ENCODE peak calls at places on chromosomes 4 and X, in four cellular contexts. C is GM13977, O is lower lobe of right lung, Y is ovary. U is an unnamed sample.

GRCh38 chrX:50769389-50770063 is 44.5 kb downstream of the SHROOM4 start:
- DNase-seq in C (no peak), O (no peak), Y (no peak), U (no peak)

GRCh38 chr4:168592676-168593075 is 95.8 kb downstream of the PALLD start:
- DNase-seq in C (no peak), O (no peak), Y (no peak), U (no peak)

GRCh38 chr4:189835505-189835904 is 105.2 kb upstream of the FRG1 start:
- DNase-seq in C (no peak), O (no peak), Y (no peak), U (no peak)

GRCh38 chr4:120331486-120332281 is 265.0 kb upstream of the MAD2L1 start:
- DNase-seq in C (peak), O (no peak), Y (no peak), U (no peak)

GRCh38 chr4:187321741-187322140 is 598.1 kb upstream of the FAT1 start:
- DNase-seq in C (no peak), O (no peak), Y (no peak), U (no peak)

GRCh38 chr4:53889335-53890084 is 174.9 kb downstream of the CHIC2 start:
- DNase-seq in C (no peak), O (no peak), Y (no peak), U (no peak)

GRCh38 chr4:44522761-44523445 is 74.3 kb upstream of the KCTD8 start:
- DNase-seq in C (no peak), O (no peak), Y (no peak), U (no peak)

GRCh38 chrX:966396-967070 is 245.9 kb downstream of the CRLF2 start:
- DNase-seq in C (no peak), O (no peak), Y (no peak), U (no peak)

GRCh38 chr4:40722576-40723161 is 27.1 kb upstream of the NSUN7 start:
- DNase-seq in C (peak), O (peak), Y (no peak), U (no peak)

GRCh38 chrX:35115205-35115604 is 172.6 kb downstream of the FAM47B start:
- DNase-seq in C (no peak), O (no peak), Y (no peak), U (no peak)

GRCh38 chrX:41589634-41590270 is 99.0 kb upstream of the GPR34 start:
- DNase-seq in C (no peak), O (no peak), Y (no peak), U (no peak)

GRCh38 chr4:185016101-185016940 is 2.0 kb upstream of the HELT start:
- DNase-seq in C (no peak), O (no peak), Y (no peak), U (no peak)

GRCh38 chrX:38513087-38513742 is 48.1 kb upstream of the TSPAN7 start:
- DNase-seq in C (no peak), O (no peak), Y (no peak), U (no peak)

GRCh38 chr4:3871181-3871852 is 105.1 kb downstream of the ADRA2C start:
- DNase-seq in C (no peak), O (peak), Y (no peak), U (peak)

GRCh38 chr4:5463936-5464650 is 244.3 kb downstream of the EVC2 start:
- DNase-seq in C (no peak), O (no peak), Y (no peak), U (no peak)

GRCh38 chr4:120918788-120919187 is 3.7 kb downstream of the PRDM5 start:
- DNase-seq in C (no peak), O (no peak), Y (peak), U (no peak)

GRCh38 chrX:125193921-125194320 is 125.8 kb upstream of the TEX13C start:
- DNase-seq in C (no peak), O (no peak), Y (no peak), U (no peak)

GRCh38 chr4:105990933-105991332 is 95.7 kb downstream of the NPNT start:
- DNase-seq in C (no peak), O (peak), Y (peak), U (no peak)

GRCh38 chr4:67779631-67780030 is 25.4 kb upstream of the GNRHR start:
- DNase-seq in C (no peak), O (no peak), Y (no peak), U (no peak)

GRCh38 chr4:165508372-165509120 is 129.7 kb downstream of the CPE start:
- DNase-seq in C (no peak), O (no peak), Y (no peak), U (no peak)

GRCh38 chrX:17295788-17296187 is 79.2 kb upstream of the NHS start:
- DNase-seq in C (no peak), O (no peak), Y (no peak), U (no peak)

GRCh38 chrX:99301990-99302389 is 1108.1 kb downstream of the PCDH19 start:
- DNase-seq in C (peak), O (no peak), Y (no peak), U (no peak)

GRCh38 chrX:101357166-101357795 is 8.7 kb upstream of the TIMM8A start:
- DNase-seq in C (no peak), O (no peak), Y (no peak), U (no peak)

GRCh38 chr4:71380721-71381120 is 41.9 kb downstream of the SLC4A4 start:
- DNase-seq in C (no peak), O (no peak), Y (no peak), U (no peak)

GRCh38 chrX:107205770-107206696 is at the start of the genes DNAAF6 and NUP62CL:
- DNase-seq in C (peak), O (peak), Y (peak), U (no peak)

GRCh38 chrX:124540474-124540873 is 194.1 kb downstream of the SH2D1A start:
- DNase-seq in C (no peak), O (no peak), Y (no peak), U (no peak)

GRCh38 chr4:23269583-23269982 is 576.8 kb downstream of the GBA3 start:
- DNase-seq in C (no peak), O (no peak), Y (no peak), U (no peak)

GRCh38 chrX:104165894-104166734 is at the start of gene FAM199X:
- DNase-seq in C (peak), O (peak), Y (peak), U (peak)
- TF ChIP-seq CTCF in C (peak), O (peak), Y (peak), U (peak)

GRCh38 chrX:69031181-69031580 is 134.1 kb downstream of the PJA1 start:
- DNase-seq in C (no peak), O (no peak), Y (no peak), U (no peak)
- TF ChIP-seq CTCF in C (no peak), O (no peak), Y (no peak), U (peak)

GRCh38 chr4:150799207-150799606 is 215.9 kb downstream of the LRBA start:
- DNase-seq in C (no peak), O (no peak), Y (no peak), U (no peak)
- TF ChIP-seq CTCF in C (no peak), O (no peak), Y (no peak), U (peak)

GRCh38 chrX:131791608-131792355 is 231.3 kb upstream of the STK26 start:
- DNase-seq in C (no peak), O (no peak), Y (peak), U (no peak)
- TF ChIP-seq CTCF in C (no peak), O (no peak), Y (no peak), U (no peak)